ENCODE peak calls at places on chromosome 20, in nine cellular contexts. R is A549, V is WTC11, N is K562, G is HCT116, U is GM12878, Y is HepG2, O is SK-N-SH, K is endothelial cell of umbilical vein. M is an unnamed sample.

GRCh38 chr20:46807998-46808397 is 86.6 kb upstream of the EYA2 start:
- DNase-seq in R (no peak), V (no peak), N (no peak), G (no peak), U (no peak), Y (no peak), O (no peak), K (no peak), M (no peak)

GRCh38 chr20:52062452-52063209 is 128.9 kb downstream of the ZFP64 start:
- DNase-seq in R (no peak), V (no peak), N (no peak), G (no peak), U (no peak), Y (no peak), O (no peak), K (no peak), M (no peak)

GRCh38 chr20:47622118-47622665 is 120.5 kb downstream of the NCOA3 start:
- DNase-seq in R (no peak), V (no peak), N (no peak), G (no peak), U (no peak), Y (no peak), O (no peak), K (no peak), M (no peak)

GRCh38 chr20:44542902-44543301 is 21.0 kb upstream of the SERINC3 start:
- DNase-seq in R (no peak), V (no peak), N (no peak), G (no peak), U (no peak), Y (no peak), O (no peak), K (no peak), M (peak; percentile 33)

GRCh38 chr20:58850693-58851174 is at the start of gene GNAS-AS1:
- DNase-seq in R (no peak), V (peak; percentile 95), N (peak; percentile 76), G (no peak), U (peak; percentile 53), Y (no peak), O (peak; percentile 95), K (no peak), M (no peak)

GRCh38 chr20:62606551-62607201 is 35.6 kb upstream of the SLCO4A1 start:
- DNase-seq in R (no peak), V (peak; percentile 45), N (no peak), G (no peak), U (no peak), Y (no peak), O (no peak), K (no peak), M (peak; percentile 95)

GRCh38 chr20:10527781-10528180 is 92.7 kb downstream of the SLX4IP start:
- DNase-seq in R (no peak), V (no peak), N (no peak), G (no peak), U (no peak), Y (no peak), O (no peak), K (no peak), M (no peak)

GRCh38 chr20:53013847-53014246 is 41.7 kb downstream of the TSHZ2 start:
- DNase-seq in R (no peak), V (no peak), N (no peak), G (no peak), U (no peak), Y (no peak), O (no peak), K (no peak), M (no peak)

GRCh38 chr20:43840382-43841070 is 74.1 kb upstream of the TOX2 start:
- DNase-seq in R (peak; percentile 80), V (peak; percentile 52), N (peak; percentile 20), G (peak; percentile 12), U (no peak), Y (peak; percentile 39), O (peak; percentile 71), K (no peak), M (peak; percentile 72)

GRCh38 chr20:62776692-62777527 is 19.4 kb upstream of the MRGBP start:
- DNase-seq in R (no peak), V (no peak), N (peak; percentile 89), G (peak; percentile 75), U (peak; percentile 21), Y (peak; percentile 58), O (peak; percentile 78), K (no peak), M (peak; percentile 59)

GRCh38 chr20:34539756-34540155 is 18.8 kb upstream of the MAP1LC3A start:
- DNase-seq in R (no peak), V (no peak), N (no peak), G (no peak), U (no peak), Y (no peak), O (no peak), K (no peak), M (no peak)

GRCh38 chr20:45183084-45183483 is 8.4 kb downstream of the PI3 start:
- DNase-seq in R (no peak), V (no peak), N (no peak), G (no peak), U (no peak), Y (no peak), O (no peak), K (no peak), M (no peak)

GRCh38 chr20:56809668-56810067 is 180.6 kb downstream of the TFAP2C start:
- DNase-seq in R (no peak), V (no peak), N (no peak), G (no peak), U (no peak), Y (no peak), O (no peak), K (no peak), M (no peak)
- TF ChIP-seq MAX in R (no peak), V (no peak), N (no peak), G (no peak), U (no peak), Y (no peak), O (no peak), K (no peak), M (no peak)

DNA sequence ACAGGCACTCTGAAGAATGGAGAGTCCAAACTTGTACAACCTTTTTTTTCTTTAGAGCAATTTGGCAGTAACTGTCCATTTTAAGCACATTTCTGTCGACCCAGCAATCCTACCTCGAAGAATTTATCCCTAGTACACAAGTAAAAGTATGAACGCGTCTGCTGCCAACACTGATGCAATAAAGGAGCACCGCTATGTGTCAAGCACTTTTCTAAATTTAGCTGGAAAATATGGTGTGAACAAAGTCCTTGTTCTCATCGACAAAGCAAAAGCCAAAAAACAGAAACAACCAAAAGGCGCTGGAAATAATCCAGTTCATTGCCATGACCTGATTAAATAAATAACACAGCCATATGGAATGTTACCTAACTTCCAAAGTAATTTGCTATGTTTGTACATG is 1.1 kb downstream of the DPM1 start:
- DNase-seq in R (peak; percentile 12), V (no peak), N (no peak), G (no peak), U (no peak), Y (no peak), O (no peak), K (peak; percentile 8), M (peak; percentile 18)
- TF ChIP-seq MAX in R (no peak), V (no peak), N (no peak), G (no peak), U (no peak), Y (no peak), O (no peak), K (no peak), M (no peak)

DNA sequence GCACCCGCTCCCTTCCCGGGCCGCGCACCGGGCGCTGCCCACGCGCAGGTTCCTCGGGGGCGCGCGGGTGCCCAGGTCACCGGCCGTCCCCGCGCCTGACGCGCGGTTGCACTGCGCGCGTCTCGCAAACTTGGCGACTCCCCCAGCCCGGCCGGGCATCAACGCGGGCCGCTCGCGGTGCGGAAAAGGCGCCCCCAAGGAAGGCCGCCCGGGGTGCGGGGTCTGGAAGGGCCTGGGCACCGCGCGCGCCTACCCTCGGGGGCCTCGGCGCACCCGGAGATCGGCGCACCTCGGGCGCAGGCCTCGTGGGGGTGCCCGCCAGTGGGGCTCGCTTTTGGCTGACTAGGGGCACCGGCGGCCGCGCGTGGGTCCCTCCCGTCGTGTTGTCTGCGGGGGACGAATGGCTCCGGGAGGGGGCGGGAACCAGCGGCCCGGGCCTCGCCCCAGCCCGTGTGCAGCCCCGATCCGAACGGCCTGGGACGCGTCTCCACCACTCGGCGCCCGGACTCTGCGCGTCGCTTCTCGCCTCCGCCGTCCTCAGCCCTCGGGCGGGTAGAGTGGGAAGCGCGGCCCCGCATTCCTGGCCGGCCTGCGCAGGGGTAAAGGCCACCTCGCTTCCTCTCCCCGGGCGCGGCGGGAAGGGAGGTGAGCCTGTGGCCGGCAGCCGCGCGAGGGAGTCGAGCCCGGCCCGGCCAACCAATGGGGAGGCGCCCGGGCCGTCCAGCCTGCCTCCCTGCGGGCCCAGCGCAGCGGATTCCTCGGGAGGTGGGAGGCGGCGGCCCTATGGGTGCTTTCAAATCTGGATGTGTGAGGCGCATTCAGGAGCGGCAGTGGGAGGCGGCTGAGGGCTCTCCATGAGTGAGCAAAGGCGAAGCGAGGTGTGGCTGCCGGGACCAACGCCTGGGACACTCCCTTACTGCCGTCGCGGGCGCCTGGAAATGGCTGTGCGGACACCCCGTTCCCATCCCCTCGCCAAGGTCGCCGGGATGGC is 927 bp upstream of the ZBTB46 start:
- DNase-seq in R (no peak), V (peak; percentile 64), N (peak; percentile 78), G (peak; percentile 4), U (no peak), Y (peak; percentile 64), O (peak; percentile 70), K (no peak), M (peak; percentile 66)
- TF ChIP-seq MAX in R (peak; percentile 29), V (peak; percentile 24), N (peak; percentile 22), G (no peak), U (no peak), Y (peak; percentile 85), O (no peak), K (no peak), M (no peak)

GRCh38 chr20:3812975-3813599 is 7.3 kb upstream of the AP5S1 start:
- DNase-seq in R (no peak), V (no peak), N (no peak), G (no peak), U (no peak), Y (no peak), O (no peak), K (no peak), M (no peak)

GRCh38 chr20:3813758-3814581 is 6.4 kb upstream of the AP5S1 start:
- DNase-seq in R (no peak), V (no peak), N (no peak), G (no peak), U (no peak), Y (no peak), O (no peak), K (no peak), M (no peak)

GRCh38 chr20:3814928-3815495 is 5.3 kb upstream of the AP5S1 start:
- DNase-seq in R (no peak), V (no peak), N (no peak), G (no peak), U (no peak), Y (no peak), O (no peak), K (no peak), M (no peak)

GRCh38 chr20:3811421-3812258 is 8.7 kb upstream of the AP5S1 start:
- DNase-seq in R (peak; percentile 97), V (no peak), N (peak; percentile 34), G (peak; percentile 93), U (no peak), Y (peak; percentile 90), O (peak; percentile 93), K (peak; percentile 97), M (peak; percentile 97)

DNA sequence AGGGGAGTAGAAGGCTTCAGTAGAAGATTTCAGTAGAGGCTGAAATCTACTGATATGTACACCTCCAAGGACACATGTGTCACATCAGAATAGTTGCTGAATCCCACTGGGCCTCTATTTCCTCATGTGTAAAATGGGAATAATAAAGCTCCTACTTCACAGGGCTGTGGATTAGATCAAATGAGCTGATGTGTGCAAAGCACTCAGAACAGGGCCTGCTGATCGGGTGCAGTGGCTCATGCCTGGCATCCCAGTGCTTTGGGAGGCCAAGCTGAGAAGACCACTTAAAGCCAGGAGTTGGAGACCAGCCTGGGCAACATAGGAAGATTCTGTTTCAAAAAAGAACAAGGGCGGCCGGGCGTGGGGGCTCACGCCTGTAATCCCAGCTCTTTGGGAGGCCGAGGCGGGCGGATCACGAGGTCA is 8.1 kb upstream of the AP5S1 start:
- DNase-seq in R (no peak), V (no peak), N (no peak), G (no peak), U (no peak), Y (no peak), O (peak; percentile 34), K (no peak), M (no peak)
- TF ChIP-seq MAX in R (no peak), V (no peak), N (no peak), G (no peak), U (no peak), Y (no peak), O (no peak), K (no peak), M (no peak)